ENCODE peak calls at places on chromosomes 5 and 9, in ten cellular contexts. X is suprapubic skin, A is HepG2, I is ovary, F is GM23248, E is psoas muscle, Q is adrenal gland, Z is HAP-1, Y is SJSA1, D is NT2/D1. O is an unnamed sample.

GRCh38 chr9:137482094-137482781 is 23.1 kb upstream of the NSMF start:
- DNase-seq in A (peak; percentile 31), I (peak; percentile 68), X (no peak), Z (no peak), F (peak; percentile 74), Q (peak; percentile 91), E (peak; percentile 63), Y (no peak), D (no peak), O (no peak)

GRCh38 chr9:71692337-71692736 is 76.0 kb downstream of the CEMIP2 start:
- DNase-seq in I (no peak), Q (no peak), E (no peak), A (no peak), F (peak; percentile 42), Y (no peak), Z (no peak), D (no peak), X (no peak), O (no peak)

GRCh38 chr5:83548556-83548955 is 77.0 kb downstream of the VCAN start:
- DNase-seq in A (no peak), E (no peak), I (no peak), F (peak; percentile 77), D (no peak), Q (no peak), Z (no peak), Y (no peak), X (no peak), O (no peak)

GRCh38 chr5:99191181-99191775 is 262.5 kb upstream of the CHD1 start:
- DNase-seq in D (no peak), F (peak; percentile 5), X (no peak), Y (no peak), A (no peak), Z (peak; percentile 18), Q (no peak), E (no peak), I (no peak), O (no peak)

GRCh38 chr9:130579738-130580463 is 524 bp downstream of the FUBP3 start:
- DNase-seq in X (peak; percentile 83), Y (no peak), F (peak; percentile 50), A (no peak), I (no peak), Z (no peak), Q (peak; percentile 52), D (no peak), E (no peak), O (no peak)

GRCh38 chr9:92650296-92650695 is 19.6 kb downstream of the IPPK start:
- DNase-seq in A (no peak), X (no peak), D (no peak), Q (peak; percentile 33), E (no peak), Y (no peak), I (peak; percentile 18), Z (no peak), F (no peak), O (no peak)

GRCh38 chr5:74105126-74105780 is 479.3 kb downstream of the ARHGEF28 start:
- DNase-seq in D (no peak), E (peak; percentile 69), Q (peak; percentile 55), Z (no peak), I (peak; percentile 43), X (no peak), F (no peak), Y (no peak), A (no peak), O (no peak)

GRCh38 chr9:111030492-111030891 is 7.8 kb downstream of the LPAR1 start:
- DNase-seq in Z (no peak), E (no peak), Q (no peak), D (no peak), A (no peak), Y (no peak), F (no peak), X (no peak), I (no peak), O (no peak)

GRCh38 chr9:69173497-69173890 is 583 bp upstream of the TJP2 start:
- DNase-seq in A (no peak), Y (no peak), Z (no peak), F (no peak), Q (peak; percentile 78), E (no peak), D (peak; percentile 54), I (no peak), X (no peak), O (no peak)

GRCh38 chr9:12554636-12555035 is 138.5 kb upstream of the TYRP1 start:
- DNase-seq in A (peak; percentile 5), Q (no peak), I (no peak), Z (peak; percentile 70), X (no peak), F (peak; percentile 32), D (peak; percentile 5), Y (no peak), E (no peak), O (no peak)

GRCh38 chr9:127137640-127138360 is 15.4 kb upstream of the ANGPTL2 start:
- DNase-seq in F (no peak), X (no peak), A (no peak), I (no peak), Y (peak; percentile 28), Z (no peak), Q (peak; percentile 30), E (peak; percentile 46), D (no peak), O (no peak)

GRCh38 chr5:111748304-111748763 is 8.7 kb downstream of the NREP start:
- DNase-seq in Z (no peak), Y (peak; percentile 81), X (no peak), F (peak; percentile 95), A (no peak), Q (peak; percentile 81), I (no peak), D (no peak), E (no peak), O (no peak)

GRCh38 chr5:35679351-35679750 is 61.7 kb downstream of the SPEF2 start:
- DNase-seq in D (no peak), A (no peak), I (no peak), Q (no peak), X (no peak), E (no peak), Y (no peak), F (no peak), Z (no peak), O (no peak)

GRCh38 chr5:139658928-139659667 is 10.9 kb downstream of the CXXC5 start:
- DNase-seq in F (peak; percentile 91), X (no peak), E (peak; percentile 85), A (no peak), I (no peak), D (no peak), Y (peak; percentile 97), Z (no peak), Q (peak; percentile 88), O (no peak)

GRCh38 chr5:161093105-161093504 is 241.1 kb upstream of the ATP10B start:
- DNase-seq in Q (no peak), F (peak; percentile 57), A (no peak), Z (no peak), X (no peak), Y (no peak), D (no peak), E (no peak), I (no peak), O (no peak)

GRCh38 chr9:134385873-134386370 is 59.7 kb downstream of the RXRA start:
- DNase-seq in Y (no peak), Z (no peak), D (no peak), A (no peak), Q (no peak), F (no peak), X (no peak), I (no peak), E (no peak), O (no peak)
- H3K4me1 ChIP-seq in Y (peaks cover 29% of the 10 kb centered on the region), Z (no peaks in the 10 kb centered on the region), D (peaks cover 32% of the 10 kb centered on the region), A (peaks cover 56% of the 10 kb centered on the region), Q (peaks cover 47% of the 10 kb centered on the region), F (peaks cover 7% of the 10 kb centered on the region), X (peaks cover 100% of the 10 kb centered on the region), I (peaks cover 37% of the 10 kb centered on the region), E (peaks cover 100% of the 10 kb centered on the region), O (peaks cover 16% of the 10 kb centered on the region)

GRCh38 chr5:177024559-177024958 is 2.1 kb downstream of the ZNF346 start:
- DNase-seq in I (no peak), Q (no peak), E (no peak), X (no peak), F (no peak), D (no peak), A (no peak), Z (no peak), Y (no peak), O (no peak)
- H3K4me3 ChIP-seq in I (no peak overlapping the region), Q (no peak overlapping the region), E (no peak overlapping the region), X (no peak overlapping the region), F (no peak overlapping the region), D (no peak overlapping the region), A (no peak overlapping the region), Z (no peak overlapping the region), Y (no peak overlapping the region), O (no peak overlapping the region)

DNA sequence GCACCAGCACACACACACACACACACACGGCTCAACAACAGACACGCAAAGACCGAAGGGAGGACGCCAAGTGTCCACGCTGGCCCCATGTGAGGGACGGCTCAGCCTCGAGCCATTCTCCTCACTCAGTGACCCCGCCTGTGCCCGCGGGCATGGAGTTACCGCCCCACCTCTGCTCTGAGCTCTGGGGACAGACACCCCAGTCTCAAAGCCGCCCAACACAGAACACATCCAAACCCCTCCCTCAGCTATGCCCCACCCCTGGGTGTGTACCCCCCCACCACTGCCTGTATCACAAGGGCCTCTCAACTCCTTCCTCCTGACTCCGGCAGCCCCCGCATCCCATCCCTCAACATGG is 81.2 kb downstream of the CAMSAP1 start:
- DNase-seq in A (no peak), D (no peak), I (no peak), Z (no peak), Q (peak; percentile 43), E (no peak), F (no peak), X (no peak), Y (no peak), O (no peak)
- H3K36me3 ChIP-seq in A (peaks cover 41% of the 10 kb centered on the region), D (peaks cover 59% of the 10 kb centered on the region), I (no peaks in the 10 kb centered on the region), Z (peaks cover 34% of the 10 kb centered on the region), Q (peaks cover 30% of the 10 kb centered on the region), E (peaks cover 3% of the 10 kb centered on the region), F (peaks cover 3% of the 10 kb centered on the region), X (peaks cover 48% of the 10 kb centered on the region), Y (peaks cover 14% of the 10 kb centered on the region), O (peaks cover 4% of the 10 kb centered on the region)

GRCh38 chr5:133326361-133326760 is 274.5 kb downstream of the HSPA4 start:
- DNase-seq in Z (no peak), Q (no peak), E (no peak), F (no peak), I (no peak), D (no peak), A (no peak), Y (no peak), X (no peak), O (no peak)

GRCh38 chr5:133323464-133323863 is 271.7 kb downstream of the HSPA4 start:
- DNase-seq in X (no peak), Z (no peak), A (no peak), Y (no peak), Q (no peak), E (no peak), I (no peak), F (no peak), D (no peak), O (no peak)

GRCh38 chr5:133325834-133326233 is 274.0 kb downstream of the HSPA4 start:
- DNase-seq in E (no peak), Y (no peak), D (no peak), I (no peak), Z (no peak), F (no peak), X (no peak), Q (no peak), A (no peak), O (no peak)

GRCh38 chr5:133324058-133324457 is 272.2 kb downstream of the HSPA4 start:
- DNase-seq in Q (no peak), E (no peak), X (no peak), Y (no peak), D (no peak), F (no peak), Z (no peak), A (no peak), I (no peak), O (no peak)

GRCh38 chr5:133324926-133325325 is 273.1 kb downstream of the HSPA4 start:
- DNase-seq in Y (no peak), D (no peak), E (no peak), I (no peak), X (no peak), Q (no peak), F (no peak), A (no peak), Z (no peak), O (no peak)
- H3K4me1 ChIP-seq in Y (no peaks in the 10 kb centered on the region), D (peaks cover 7% of the 10 kb centered on the region), E (no peaks in the 10 kb centered on the region), I (no peaks in the 10 kb centered on the region), X (no peaks in the 10 kb centered on the region), Q (no peaks in the 10 kb centered on the region), F (no peaks in the 10 kb centered on the region), A (no peaks in the 10 kb centered on the region), Z (peaks cover 9% of the 10 kb centered on the region), O (no peaks in the 10 kb centered on the region)